ENCODE peak calls at places on chromosomes 16 and 17, in seven cellular contexts. B is HCT116, E is HepG2, Q is Panc1, X is GM23338, Z is K562, O is GM12878. D is an unnamed sample.
A peak's percentile ranks its signal among the peaks of the same experiment; 100 is the strongest.

GRCh38 chr17:64032081-64032480 is 11.6 kb upstream of the ICAM2 start:
- ATAC-seq in B (no peak), Z (no peak), E (no peak), O (no peak), X (no peak), Q (no peak), D (no peak)

GRCh38 chr17:58615768-58616659 is 75.8 kb downstream of the TEX14 start:
- ATAC-seq in X (no peak), Z (no peak), Q (no peak), B (no peak), O (peak; percentile 79), E (no peak), D (no peak)

GRCh38 chr17:29390856-29391631 is 881 bp downstream of the TAOK1 start:
- ATAC-seq in X (peak; percentile 74), E (peak; percentile 69), B (peak; percentile 43), O (peak; percentile 58), Z (peak; percentile 71), Q (peak; percentile 31), D (peak; percentile 11)

GRCh38 chr17:57956311-57957119 is 1.3 kb upstream of the CUEDC1 start:
- ATAC-seq in Z (no peak), X (peak; percentile 15), Q (no peak), E (no peak), O (peak; percentile 86), B (no peak), D (no peak)

GRCh38 chr17:74790206-74791066 is 14.3 kb upstream of the NAT9 start:
- ATAC-seq in X (no peak), E (no peak), B (no peak), Q (no peak), O (no peak), Z (no peak), D (no peak)

GRCh38 chr17:57902117-57902799 is 52.4 kb upstream of the MRPS23 start:
- ATAC-seq in B (no peak), Z (no peak), X (no peak), O (peak; percentile 80), Q (no peak), E (no peak), D (no peak)

GRCh38 chr16:80604600-80605355 is 64.0 kb downstream of the DYNLRB2 start:
- ATAC-seq in X (no peak), Z (no peak), E (no peak), O (no peak), B (no peak), Q (no peak), D (no peak)

GRCh38 chr17:9306086-9306485 is 269.5 kb downstream of the STX8 start:
- ATAC-seq in B (no peak), E (no peak), Q (no peak), O (peak; percentile 37), Z (no peak), X (no peak), D (no peak)

GRCh38 chr16:85187002-85187401 is 74.7 kb upstream of the CIBAR2 start:
- ATAC-seq in X (peak; percentile 66), O (no peak), E (peak; percentile 12), Z (no peak), Q (peak; percentile 74), B (no peak), D (peak; percentile 81)

GRCh38 chr16:86293897-86294296 is 216.4 kb upstream of the FOXF1 start:
- ATAC-seq in O (no peak), X (no peak), Q (no peak), E (no peak), B (no peak), Z (no peak), D (no peak)
- H3K27ac ChIP-seq in O (no peak overlapping the region), X (no peak overlapping the region), Q (no peak overlapping the region), E (no peak overlapping the region), B (no peak overlapping the region), Z (no peak overlapping the region), D (no peak overlapping the region)

GRCh38 chr16:29813644-29814562 is 1.9 kb downstream of the PRRT2 start:
- ATAC-seq in B (no peak), E (no peak), Z (no peak), O (no peak), Q (no peak), X (no peak), D (no peak)

GRCh38 chr16:29811170-29811895 is 660 bp upstream of the PRRT2 start:
- ATAC-seq in E (peak; percentile 85), B (peak; percentile 71), X (peak; percentile 67), O (peak; percentile 78), Q (peak; percentile 70), Z (peak; percentile 81), D (peak; percentile 75)

GRCh38 chr16:29812754-29813643 is 1.0 kb downstream of the PRRT2 start:
- ATAC-seq in Q (no peak), O (no peak), E (no peak), Z (no peak), X (no peak), B (no peak), D (no peak)

GRCh38 chr16:29810699-29811169 is 1.3 kb upstream of the PRRT2 start:
- ATAC-seq in Q (no peak), Z (no peak), B (no peak), O (no peak), E (no peak), X (no peak), D (no peak)

DNA sequence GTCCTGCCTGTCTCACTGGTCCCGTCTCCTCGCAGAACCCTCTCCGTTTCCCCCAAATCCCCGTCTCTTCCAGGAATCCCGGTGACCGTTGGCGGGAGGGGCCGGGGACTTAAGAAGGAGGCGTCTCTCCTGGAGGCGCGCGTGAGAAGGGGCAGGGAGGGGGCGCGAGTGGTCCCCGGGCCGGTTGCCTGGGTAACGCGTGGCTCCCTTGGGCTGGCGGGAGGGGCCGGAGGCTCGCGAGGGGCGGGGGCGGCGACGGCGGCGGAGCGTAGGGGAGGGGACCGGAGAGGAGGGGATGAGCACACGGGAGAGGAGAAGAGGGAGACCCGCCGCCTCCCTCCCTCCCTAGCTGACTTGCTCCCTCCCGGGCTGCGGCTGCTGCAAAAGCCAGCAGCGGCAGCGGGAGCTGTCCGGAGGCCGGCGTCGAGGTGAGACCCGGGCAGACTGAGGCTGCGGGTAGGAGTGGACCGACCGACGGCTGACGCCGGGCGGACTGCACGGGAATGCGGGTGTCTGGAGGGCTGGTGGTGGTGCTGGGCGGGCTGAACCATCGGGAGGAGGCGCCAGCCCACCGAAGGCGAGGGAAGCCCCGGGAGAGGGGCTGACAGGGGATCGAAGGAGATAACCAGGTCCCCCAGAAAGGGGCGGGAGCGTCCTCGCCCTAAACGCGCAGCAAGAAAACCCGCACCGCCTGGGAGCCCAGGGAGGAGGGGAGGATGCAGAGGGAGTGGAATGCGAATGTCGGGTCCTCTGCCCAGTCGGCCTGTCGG is at the start of gene PRRT2:
- ATAC-seq in Q (peak; percentile 2), O (peak; percentile 0), B (peak; percentile 2), Z (peak; percentile 5), E (peak; percentile 6), X (peak; percentile 6), D (no peak)
- TF ChIP-seq POLR2AphosphoS5 in Q (no peak), O (no peak), B (no peak), Z (no peak), E (no peak), X (peak; percentile 42), D (peak; percentile 47)

GRCh38 chr17:42675984-42676423 is 790 bp downstream of the PLEKHH3 start:
- ATAC-seq in E (peak; percentile 3), X (no peak), Z (peak; percentile 1), Q (no peak), O (no peak), B (no peak), D (peak; percentile 10)

GRCh38 chr17:42673885-42674754 is 2.7 kb downstream of the PLEKHH3 start:
- ATAC-seq in E (peak; percentile 23), Z (peak; percentile 30), X (peak; percentile 18), O (peak; percentile 33), B (peak; percentile 31), Q (peak; percentile 27), D (no peak)

GRCh38 chr17:42673266-42673884 is 3.4 kb downstream of the PLEKHH3 start:
- ATAC-seq in E (no peak), O (no peak), Q (no peak), X (no peak), B (no peak), Z (no peak), D (no peak)

GRCh38 chr17:42675348-42675983 is 1.3 kb downstream of the PLEKHH3 start:
- ATAC-seq in Z (no peak), X (no peak), Q (no peak), O (no peak), E (no peak), B (no peak), D (no peak)

GRCh38 chr17:42674755-42675347 is 1.9 kb downstream of the PLEKHH3 start:
- ATAC-seq in E (no peak), O (no peak), X (peak; percentile 4), Q (no peak), Z (no peak), B (no peak), D (no peak)
- H3K27ac ChIP-seq in E (peak overlapping the region; percentile 16), O (peak overlapping the region; percentile 61), X (no peak overlapping the region), Q (peak overlapping the region; percentile 81), Z (peak overlapping the region; percentile 48), B (peak overlapping the region; percentile 86), D (peak overlapping the region; percentile 98)

GRCh38 chr17:44187131-44187899 is 543 bp downstream of the TMUB2 start:
- ATAC-seq in Q (peak; percentile 68), Z (peak; percentile 68), E (peak; percentile 45), O (peak; percentile 71), X (peak; percentile 65), B (peak; percentile 65), D (peak; percentile 73)
- TF ChIP-seq POLR2AphosphoS5 in Q (no peak), Z (no peak), E (peak; percentile 62), O (peak; percentile 4), X (peak; percentile 66), B (peak; percentile 5), D (no peak)

GRCh38 chr16:666572-666971 is 1.4 kb upstream of the RHOT2 start:
- ATAC-seq in E (no peak), Z (no peak), Q (no peak), B (no peak), X (no peak), O (no peak), D (no peak)
- H3K27ac ChIP-seq in E (no peak overlapping the region), Z (no peak overlapping the region), Q (no peak overlapping the region), B (no peak overlapping the region), X (no peak overlapping the region), O (no peak overlapping the region), D (no peak overlapping the region)

DNA sequence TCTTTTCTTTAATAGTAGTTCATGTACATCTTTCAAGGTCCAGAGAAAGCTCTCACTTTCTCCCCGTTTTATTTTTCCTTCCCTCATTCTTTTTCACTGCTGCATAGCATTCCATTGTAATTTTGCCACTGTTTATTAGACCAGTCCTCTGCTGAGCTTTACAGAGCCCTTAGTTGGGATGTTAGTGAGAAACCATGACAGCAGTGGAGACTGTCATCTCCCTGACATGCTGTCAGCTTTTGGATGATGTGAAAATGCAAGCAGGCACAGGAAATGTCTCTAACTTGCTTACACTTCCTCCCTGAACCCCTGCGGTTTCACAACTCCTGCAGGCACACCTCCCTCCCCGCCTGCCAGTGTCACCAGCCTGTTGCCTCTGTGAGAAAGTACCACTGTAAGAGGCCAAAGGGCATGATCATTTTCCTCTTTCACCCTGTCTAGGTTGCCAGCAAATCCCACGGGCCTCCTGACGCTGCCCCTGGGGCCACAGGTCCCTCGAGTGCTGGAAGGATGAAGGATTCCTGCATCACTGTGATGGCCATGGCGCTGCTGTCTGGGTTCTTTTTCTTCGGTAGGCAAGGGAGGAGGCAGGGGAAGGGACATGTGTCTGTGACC is at the start of gene ITGAL:
- ATAC-seq in X (no peak), O (peak; percentile 67), Z (no peak), Q (peak; percentile 42), E (peak; percentile 38), B (no peak), D (no peak)
- TF ChIP-seq POLR2AphosphoS5 in X (no peak), O (peak; percentile 86), Z (no peak), Q (no peak), E (no peak), B (no peak), D (no peak)